ENCODE peak calls at places on chromosomes 13 and 19, in four cellular contexts. L is Panc1; N is kidney epithelial cell; Z is stimulated activated CD8-positive, alpha-beta memory T cell treated with anti-CD3 and anti-CD28 coated beads, Interleukin-4, amount 100 ng/mL, for 4 hours. F is an unnamed sample.

GRCh38 chr13:40031031-40031430 is 375.6 kb downstream of the COG6 start:
- DNase-seq in Z (no peak), N (no peak), L (no peak), F (no peak)

GRCh38 chr13:84774111-84774510 is 891.8 kb upstream of the SLITRK1 start:
- DNase-seq in Z (no peak), N (no peak), L (no peak), F (no peak)

GRCh38 chr19:367561-367960 is 23.0 kb upstream of the MIER2 start:
- DNase-seq in L (no peak), N (no peak), Z (no peak), F (peak)

GRCh38 chr19:16850133-16850532 is 20.9 kb downstream of the SIN3B start:
- DNase-seq in N (no peak), L (no peak), Z (no peak), F (no peak)

GRCh38 chr19:873084-874019 is 13.9 kb downstream of the CFD start:
- DNase-seq in Z (no peak), N (no peak), L (no peak), F (peak)

GRCh38 chr19:18090545-18091216 is 3.9 kb upstream of the IL12RB1 start:
- DNase-seq in N (no peak), L (no peak), Z (no peak), F (no peak)

GRCh38 chr13:34412817-34413365 is 529.2 kb upstream of the NBEA start:
- DNase-seq in Z (no peak), N (peak), L (no peak), F (no peak)

GRCh38 chr19:46413262-46414031 is at the start of gene CCDC8:
- DNase-seq in L (no peak), Z (no peak), N (peak), F (no peak)

GRCh38 chr19:2983351-2984195 is 6.2 kb downstream of the TLE6 start:
- DNase-seq in N (peak), L (no peak), Z (no peak), F (peak)

GRCh38 chr13:57925250-57925649 is 293.7 kb downstream of the PCDH17 start:
- DNase-seq in N (no peak), L (no peak), Z (no peak), F (no peak)

GRCh38 chr19:861099-861755 is 1.8 kb downstream of the CFD start:
- DNase-seq in Z (no peak), L (no peak), N (no peak), F (no peak)

GRCh38 chr19:14472202-14472961 is 2.8 kb downstream of the PTGER1 start:
- DNase-seq in Z (peak), N (no peak), L (no peak), F (peak)

GRCh38 chr13:97710797-97711196 is 242.7 kb upstream of the IPO5 start:
- DNase-seq in L (no peak), N (no peak), Z (no peak), F (no peak)

GRCh38 chr13:85509512-85509911 is 289.7 kb downstream of the SLITRK6 start:
- DNase-seq in N (no peak), L (no peak), Z (no peak), F (no peak)

GRCh38 chr19:11405846-11406643 is 13.1 kb downstream of the RGL3 start:
- DNase-seq in L (no peak), Z (no peak), N (no peak), F (no peak)

GRCh38 chr13:102333320-102334181 is 68.3 kb downstream of the FGF14 start:
- DNase-seq in N (no peak), Z (no peak), L (no peak), F (no peak)

GRCh38 chr13:79560954-79561353 is 80.0 kb downstream of the NDFIP2 start:
- DNase-seq in N (no peak), Z (no peak), L (no peak), F (no peak)

GRCh38 chr19:50706387-50706786 is 13.2 kb downstream of the SHANK1 start:
- DNase-seq in Z (no peak), N (no peak), L (no peak), F (no peak)

GRCh38 chr13:112775791-112776279 is 86.0 kb downstream of the ATP11A start:
- DNase-seq in N (no peak), L (no peak), Z (no peak), F (peak)

GRCh38 chr19:18113827-18114226 is 16.2 kb downstream of the MAST3 start:
- DNase-seq in L (no peak), Z (no peak), N (no peak), F (no peak)

GRCh38 chr19:33293255-33294057 is 8.9 kb downstream of the CEBPA start:
- DNase-seq in L (peak), N (no peak), Z (no peak), F (no peak)

GRCh38 chr19:5125797-5126497 is 157.0 kb downstream of the KDM4B start:
- DNase-seq in N (no peak), Z (no peak), L (no peak), F (no peak)

GRCh38 chr19:756821-757688 is 6.1 kb downstream of the MISP start:
- DNase-seq in N (no peak), Z (no peak), L (no peak), F (no peak)

GRCh38 chr13:50678464-50679162 is 164.9 kb downstream of the DLEU7 start:
- DNase-seq in N (peak), L (no peak), Z (no peak), F (no peak)

GRCh38 chr13:73870970-73871935 is 263.0 kb downstream of the KLF12 start:
- DNase-seq in Z (no peak), N (peak), L (no peak), F (no peak)

GRCh38 chr13:106348032-106348431 is 187.4 kb downstream of the EFNB2 start:
- DNase-seq in L (no peak), Z (no peak), N (peak), F (no peak)

GRCh38 chr13:107864543-107865460 is 350.5 kb downstream of the LIG4 start:
- DNase-seq in N (no peak), Z (no peak), L (no peak), F (no peak)

GRCh38 chr19:584240-585001 is 5.3 kb upstream of the HCN2 start:
- DNase-seq in N (no peak), Z (no peak), L (no peak), F (peak)

GRCh38 chr13:113536461-113537110 is 46.1 kb upstream of the DCUN1D2 start:
- DNase-seq in Z (no peak), L (no peak), N (no peak), F (peak)

GRCh38 chr19:45098521-45099464 is 5.8 kb downstream of the PPP1R37 start:
- DNase-seq in L (no peak), Z (no peak), N (no peak), F (no peak)

GRCh38 chr19:7909471-7910067 is 5.1 kb upstream of the TGFBR3L start:
- DNase-seq in Z (no peak), L (no peak), N (no peak), F (no peak)

GRCh38 chr19:9406798-9407352 is 28.5 kb downstream of the ZNF266 start:
- DNase-seq in Z (peak), L (no peak), N (peak), F (peak)

GRCh38 chr19:2049741-2050348 is 1.2 kb downstream of the MKNK2 start:
- DNase-seq in Z (no peak), L (no peak), N (no peak), F (peak)

GRCh38 chr13:45540864-45541263 is 74.7 kb downstream of the ERICH6B start:
- DNase-seq in Z (no peak), L (no peak), N (no peak), F (no peak)

GRCh38 chr13:110359840-110360301 is 52.8 kb downstream of the COL4A2 start:
- DNase-seq in L (no peak), N (no peak), Z (no peak), F (no peak)

GRCh38 chr19:18677156-18677555 is 6.3 kb upstream of the CRTC1 start:
- DNase-seq in N (no peak), Z (no peak), L (no peak), F (no peak)

GRCh38 chr19:51788936-51789795 is 5.8 kb upstream of the FPR3 start:
- DNase-seq in N (no peak), Z (no peak), L (no peak), F (no peak)

GRCh38 chr19:18668744-18669523 is 14.5 kb upstream of the CRTC1 start:
- DNase-seq in Z (no peak), L (no peak), N (no peak), F (no peak)

GRCh38 chr13:41236369-41236768 is 27.0 kb downstream of the MTRF1 start:
- DNase-seq in Z (no peak), L (no peak), N (no peak), F (no peak)